ENCODE peak calls at places on chromosome 2, in six cellular contexts. One of them, this sample, is unnamed.

GRCh38 chr2:46798041-46798440 is 117.6 kb downstream of the MCFD2 start:
- DNase-seq in naive thymus-derived CD4-positive, alpha-beta T cell: no peak
- DNase-seq in stimulated activated CD8-positive, alpha-beta memory T cell treated with anti-CD3 and anti-CD28 coated beads, Interleukin-12 subunit alpha, Interleukin-12 subunit beta, amount 100 ng/mL, for 1 hour: no peak
- DNase-seq in astrocyte of the hippocampus: no peak
- DNase-seq in choroid plexus epithelial cell: no peak
- DNase-seq in trophoblast cell: no peak
- DNase-seq in this sample: no peak

GRCh38 chr2:3543023-3543683 is 15.0 kb downstream of the RNASEH1 start:
- DNase-seq in choroid plexus epithelial cell: no peak
- DNase-seq in stimulated activated CD8-positive, alpha-beta memory T cell treated with anti-CD3 and anti-CD28 coated beads, Interleukin-12 subunit alpha, Interleukin-12 subunit beta, amount 100 ng/mL, for 1 hour: no peak
- DNase-seq in trophoblast cell: no peak
- DNase-seq in astrocyte of the hippocampus: no peak
- DNase-seq in naive thymus-derived CD4-positive, alpha-beta T cell: no peak
- DNase-seq in this sample: no peak

GRCh38 chr2:200905618-200906296 is 16.6 kb downstream of the NIF3L1 start:
- DNase-seq in choroid plexus epithelial cell: peak; percentile 88
- DNase-seq in astrocyte of the hippocampus: peak; percentile 84
- DNase-seq in trophoblast cell: peak; percentile 77
- DNase-seq in stimulated activated CD8-positive, alpha-beta memory T cell treated with anti-CD3 and anti-CD28 coated beads, Interleukin-12 subunit alpha, Interleukin-12 subunit beta, amount 100 ng/mL, for 1 hour: peak; percentile 13
- DNase-seq in naive thymus-derived CD4-positive, alpha-beta T cell: no peak
- DNase-seq in this sample: peak; percentile 80

GRCh38 chr2:241068136-241068941 is 33.7 kb downstream of the MTERF4 start:
- DNase-seq in naive thymus-derived CD4-positive, alpha-beta T cell: no peak
- DNase-seq in stimulated activated CD8-positive, alpha-beta memory T cell treated with anti-CD3 and anti-CD28 coated beads, Interleukin-12 subunit alpha, Interleukin-12 subunit beta, amount 100 ng/mL, for 1 hour: no peak
- DNase-seq in trophoblast cell: no peak
- DNase-seq in astrocyte of the hippocampus: no peak
- DNase-seq in choroid plexus epithelial cell: no peak
- DNase-seq in this sample: no peak

GRCh38 chr2:96580771-96581170 is 44.2 kb downstream of the ARID5A start:
- DNase-seq in choroid plexus epithelial cell: peak; percentile 28
- DNase-seq in naive thymus-derived CD4-positive, alpha-beta T cell: no peak
- DNase-seq in trophoblast cell: no peak
- DNase-seq in stimulated activated CD8-positive, alpha-beta memory T cell treated with anti-CD3 and anti-CD28 coated beads, Interleukin-12 subunit alpha, Interleukin-12 subunit beta, amount 100 ng/mL, for 1 hour: no peak
- DNase-seq in astrocyte of the hippocampus: no peak
- DNase-seq in this sample: no peak

GRCh38 chr2:105525201-105525600 is 126.3 kb upstream of the FHL2 start:
- DNase-seq in trophoblast cell: no peak
- DNase-seq in choroid plexus epithelial cell: no peak
- DNase-seq in naive thymus-derived CD4-positive, alpha-beta T cell: no peak
- DNase-seq in stimulated activated CD8-positive, alpha-beta memory T cell treated with anti-CD3 and anti-CD28 coated beads, Interleukin-12 subunit alpha, Interleukin-12 subunit beta, amount 100 ng/mL, for 1 hour: no peak
- DNase-seq in astrocyte of the hippocampus: no peak
- DNase-seq in this sample: no peak

GRCh38 chr2:30072250-30072842 is 74.5 kb upstream of the YPEL5 start:
- DNase-seq in trophoblast cell: peak; percentile 95
- DNase-seq in naive thymus-derived CD4-positive, alpha-beta T cell: peak; percentile 46
- DNase-seq in stimulated activated CD8-positive, alpha-beta memory T cell treated with anti-CD3 and anti-CD28 coated beads, Interleukin-12 subunit alpha, Interleukin-12 subunit beta, amount 100 ng/mL, for 1 hour: peak; percentile 39
- DNase-seq in astrocyte of the hippocampus: peak; percentile 91
- DNase-seq in choroid plexus epithelial cell: peak; percentile 90
- DNase-seq in this sample: no peak

GRCh38 chr2:153074207-153074606 is 355.8 kb downstream of the ARL6IP6 start:
- DNase-seq in trophoblast cell: no peak
- DNase-seq in stimulated activated CD8-positive, alpha-beta memory T cell treated with anti-CD3 and anti-CD28 coated beads, Interleukin-12 subunit alpha, Interleukin-12 subunit beta, amount 100 ng/mL, for 1 hour: no peak
- DNase-seq in naive thymus-derived CD4-positive, alpha-beta T cell: no peak
- DNase-seq in astrocyte of the hippocampus: peak; percentile 7
- DNase-seq in choroid plexus epithelial cell: no peak
- DNase-seq in this sample: no peak

GRCh38 chr2:94870392-94871225 is 621 bp upstream of the TEKT4 start:
- DNase-seq in choroid plexus epithelial cell: no peak
- DNase-seq in naive thymus-derived CD4-positive, alpha-beta T cell: no peak
- DNase-seq in stimulated activated CD8-positive, alpha-beta memory T cell treated with anti-CD3 and anti-CD28 coated beads, Interleukin-12 subunit alpha, Interleukin-12 subunit beta, amount 100 ng/mL, for 1 hour: no peak
- DNase-seq in trophoblast cell: no peak
- DNase-seq in astrocyte of the hippocampus: no peak
- DNase-seq in this sample: peak; percentile 58

GRCh38 chr2:19022334-19022733 is 336.1 kb downstream of the OSR1 start:
- DNase-seq in naive thymus-derived CD4-positive, alpha-beta T cell: no peak
- DNase-seq in trophoblast cell: no peak
- DNase-seq in astrocyte of the hippocampus: no peak
- DNase-seq in stimulated activated CD8-positive, alpha-beta memory T cell treated with anti-CD3 and anti-CD28 coated beads, Interleukin-12 subunit alpha, Interleukin-12 subunit beta, amount 100 ng/mL, for 1 hour: no peak
- DNase-seq in choroid plexus epithelial cell: no peak
- DNase-seq in this sample: no peak

GRCh38 chr2:146321175-146321574 is 1523.7 kb upstream of the ACVR2A start:
- DNase-seq in choroid plexus epithelial cell: peak; percentile 82
- DNase-seq in stimulated activated CD8-positive, alpha-beta memory T cell treated with anti-CD3 and anti-CD28 coated beads, Interleukin-12 subunit alpha, Interleukin-12 subunit beta, amount 100 ng/mL, for 1 hour: no peak
- DNase-seq in trophoblast cell: no peak
- DNase-seq in naive thymus-derived CD4-positive, alpha-beta T cell: no peak
- DNase-seq in astrocyte of the hippocampus: peak; percentile 54
- DNase-seq in this sample: no peak

GRCh38 chr2:203209538-203209937 is 29.3 kb upstream of the CYP20A1 start:
- DNase-seq in stimulated activated CD8-positive, alpha-beta memory T cell treated with anti-CD3 and anti-CD28 coated beads, Interleukin-12 subunit alpha, Interleukin-12 subunit beta, amount 100 ng/mL, for 1 hour: no peak
- DNase-seq in naive thymus-derived CD4-positive, alpha-beta T cell: no peak
- DNase-seq in astrocyte of the hippocampus: no peak
- DNase-seq in choroid plexus epithelial cell: peak; percentile 28
- DNase-seq in trophoblast cell: no peak
- DNase-seq in this sample: no peak

GRCh38 chr2:18214936-18215335 is 336.5 kb downstream of the KCNS3 start:
- DNase-seq in astrocyte of the hippocampus: no peak
- DNase-seq in choroid plexus epithelial cell: no peak
- DNase-seq in trophoblast cell: no peak
- DNase-seq in stimulated activated CD8-positive, alpha-beta memory T cell treated with anti-CD3 and anti-CD28 coated beads, Interleukin-12 subunit alpha, Interleukin-12 subunit beta, amount 100 ng/mL, for 1 hour: no peak
- DNase-seq in naive thymus-derived CD4-positive, alpha-beta T cell: no peak
- DNase-seq in this sample: no peak

GRCh38 chr2:207676827-207677354 is 34.5 kb upstream of the CCNYL1 start:
- DNase-seq in trophoblast cell: peak; percentile 96
- DNase-seq in choroid plexus epithelial cell: peak; percentile 91
- DNase-seq in naive thymus-derived CD4-positive, alpha-beta T cell: no peak
- DNase-seq in astrocyte of the hippocampus: peak; percentile 84
- DNase-seq in stimulated activated CD8-positive, alpha-beta memory T cell treated with anti-CD3 and anti-CD28 coated beads, Interleukin-12 subunit alpha, Interleukin-12 subunit beta, amount 100 ng/mL, for 1 hour: no peak
- DNase-seq in this sample: no peak

GRCh38 chr2:73561422-73561821 is 80.8 kb downstream of the NAT8 start:
- DNase-seq in trophoblast cell: no peak
- DNase-seq in naive thymus-derived CD4-positive, alpha-beta T cell: no peak
- DNase-seq in choroid plexus epithelial cell: peak; percentile 67
- DNase-seq in astrocyte of the hippocampus: no peak
- DNase-seq in stimulated activated CD8-positive, alpha-beta memory T cell treated with anti-CD3 and anti-CD28 coated beads, Interleukin-12 subunit alpha, Interleukin-12 subunit beta, amount 100 ng/mL, for 1 hour: no peak
- DNase-seq in this sample: no peak

GRCh38 chr2:8926356-8926755 is 77.1 kb downstream of the MBOAT2 start:
- DNase-seq in astrocyte of the hippocampus: no peak
- DNase-seq in naive thymus-derived CD4-positive, alpha-beta T cell: no peak
- DNase-seq in stimulated activated CD8-positive, alpha-beta memory T cell treated with anti-CD3 and anti-CD28 coated beads, Interleukin-12 subunit alpha, Interleukin-12 subunit beta, amount 100 ng/mL, for 1 hour: no peak
- DNase-seq in choroid plexus epithelial cell: no peak
- DNase-seq in trophoblast cell: no peak
- DNase-seq in this sample: no peak

GRCh38 chr2:70828914-70829824 is 6.4 kb downstream of the CD207 start:
- DNase-seq in naive thymus-derived CD4-positive, alpha-beta T cell: no peak
- DNase-seq in astrocyte of the hippocampus: no peak
- DNase-seq in stimulated activated CD8-positive, alpha-beta memory T cell treated with anti-CD3 and anti-CD28 coated beads, Interleukin-12 subunit alpha, Interleukin-12 subunit beta, amount 100 ng/mL, for 1 hour: no peak
- DNase-seq in choroid plexus epithelial cell: no peak
- DNase-seq in trophoblast cell: peak; percentile 3
- DNase-seq in this sample: peak; percentile 15